ENCODE peak calls at places on chromosome 19, in seven cellular contexts. One of them, this sample, is unnamed.
A peak's percentile ranks its signal among the peaks of the same experiment; 100 is the strongest.

GRCh38 chr19:18416778-18417249 is 2.4 kb upstream of the SSBP4 start:
- DNase-seq in body of pancreas: peak; percentile 77
- DNase-seq in Panc1: no peak
- DNase-seq in psoas muscle: peak; percentile 90
- DNase-seq in dorsolateral prefrontal cortex: peak; percentile 75
- DNase-seq in heart left ventricle: peak; percentile 95
- DNase-seq in fibroblast of lung: peak; percentile 85
- DNase-seq in this sample: peak; percentile 94

GRCh38 chr19:29771708-29772415 is 39.9 kb upstream of the CCNE1 start:
- DNase-seq in Panc1: peak; percentile 28
- DNase-seq in body of pancreas: peak; percentile 58
- DNase-seq in psoas muscle: peak; percentile 34
- DNase-seq in fibroblast of lung: peak; percentile 45
- DNase-seq in heart left ventricle: peak; percentile 39
- DNase-seq in dorsolateral prefrontal cortex: no peak
- DNase-seq in this sample: peak; percentile 28

GRCh38 chr19:10095948-10096614 is 6.4 kb downstream of the ANGPTL6 start:
- DNase-seq in fibroblast of lung: peak; percentile 89
- DNase-seq in dorsolateral prefrontal cortex: peak; percentile 87
- DNase-seq in Panc1: no peak
- DNase-seq in psoas muscle: peak; percentile 90
- DNase-seq in body of pancreas: peak; percentile 91
- DNase-seq in heart left ventricle: peak; percentile 90
- DNase-seq in this sample: peak; percentile 86

GRCh38 chr19:1718382-1719315 is 34.7 kb upstream of the ONECUT3 start:
- DNase-seq in fibroblast of lung: no peak
- DNase-seq in Panc1: no peak
- DNase-seq in dorsolateral prefrontal cortex: no peak
- DNase-seq in body of pancreas: no peak
- DNase-seq in heart left ventricle: no peak
- DNase-seq in psoas muscle: no peak
- DNase-seq in this sample: no peak

GRCh38 chr19:31545766-31546165 is 196.5 kb upstream of the TSHZ3 start:
- DNase-seq in dorsolateral prefrontal cortex: no peak
- DNase-seq in fibroblast of lung: no peak
- DNase-seq in psoas muscle: no peak
- DNase-seq in Panc1: no peak
- DNase-seq in body of pancreas: no peak
- DNase-seq in heart left ventricle: peak; percentile 2
- DNase-seq in this sample: no peak

GRCh38 chr19:35216833-35217707 is 11.5 kb downstream of the FAM187B start:
- DNase-seq in dorsolateral prefrontal cortex: no peak
- DNase-seq in Panc1: no peak
- DNase-seq in psoas muscle: no peak
- DNase-seq in fibroblast of lung: no peak
- DNase-seq in body of pancreas: peak; percentile 22
- DNase-seq in heart left ventricle: peak; percentile 37
- DNase-seq in this sample: no peak

GRCh38 chr19:38304866-38305429 is 897 bp downstream of the C19orf33 start:
- DNase-seq in body of pancreas: peak; percentile 84
- DNase-seq in psoas muscle: no peak
- DNase-seq in dorsolateral prefrontal cortex: no peak
- DNase-seq in heart left ventricle: peak; percentile 43
- DNase-seq in Panc1: peak; percentile 90
- DNase-seq in fibroblast of lung: no peak
- DNase-seq in this sample: peak; percentile 55

GRCh38 chr19:2631213-2631821 is 71.2 kb downstream of the GNG7 start:
- DNase-seq in heart left ventricle: no peak
- DNase-seq in body of pancreas: no peak
- DNase-seq in psoas muscle: no peak
- DNase-seq in Panc1: no peak
- DNase-seq in dorsolateral prefrontal cortex: no peak
- DNase-seq in fibroblast of lung: peak; percentile 48
- DNase-seq in this sample: no peak

GRCh38 chr19:5062799-5063198 is 93.9 kb downstream of the KDM4B start:
- DNase-seq in psoas muscle: no peak
- DNase-seq in Panc1: no peak
- DNase-seq in heart left ventricle: no peak
- DNase-seq in body of pancreas: no peak
- DNase-seq in fibroblast of lung: no peak
- DNase-seq in dorsolateral prefrontal cortex: no peak
- DNase-seq in this sample: no peak

GRCh38 chr19:1363599-1363998 is 20.1 kb upstream of the NDUFS7 start:
- DNase-seq in heart left ventricle: no peak
- DNase-seq in dorsolateral prefrontal cortex: no peak
- DNase-seq in fibroblast of lung: no peak
- DNase-seq in Panc1: no peak
- DNase-seq in psoas muscle: no peak
- DNase-seq in body of pancreas: no peak
- DNase-seq in this sample: no peak

GRCh38 chr19:15091918-15092753 is 10.1 kb downstream of the OR1I1 start:
- DNase-seq in Panc1: no peak
- DNase-seq in psoas muscle: no peak
- DNase-seq in heart left ventricle: no peak
- DNase-seq in fibroblast of lung: peak; percentile 77
- DNase-seq in dorsolateral prefrontal cortex: no peak
- DNase-seq in body of pancreas: peak; percentile 61
- DNase-seq in this sample: no peak

GRCh38 chr19:29858000-29858596 is 46.3 kb downstream of the CCNE1 start:
- DNase-seq in dorsolateral prefrontal cortex: no peak
- DNase-seq in Panc1: no peak
- DNase-seq in psoas muscle: no peak
- DNase-seq in body of pancreas: peak; percentile 53
- DNase-seq in heart left ventricle: no peak
- DNase-seq in fibroblast of lung: no peak
- DNase-seq in this sample: no peak

GRCh38 chr19:10230155-10230903 is 802 bp downstream of the S1PR2 start:
- DNase-seq in dorsolateral prefrontal cortex: no peak
- DNase-seq in psoas muscle: peak; percentile 56
- DNase-seq in heart left ventricle: peak; percentile 60
- DNase-seq in fibroblast of lung: peak; percentile 66
- DNase-seq in Panc1: no peak
- DNase-seq in body of pancreas: peak; percentile 41
- DNase-seq in this sample: peak; percentile 55

GRCh38 chr19:22472180-22472637 is 50.1 kb upstream of the ZNF98 start:
- DNase-seq in psoas muscle: no peak
- DNase-seq in Panc1: no peak
- DNase-seq in dorsolateral prefrontal cortex: no peak
- DNase-seq in body of pancreas: no peak
- DNase-seq in fibroblast of lung: no peak
- DNase-seq in heart left ventricle: no peak
- DNase-seq in this sample: no peak

GRCh38 chr19:13120817-13121216 is 2.8 kb downstream of the NACC1 start:
- DNase-seq in Panc1: no peak
- DNase-seq in body of pancreas: no peak
- DNase-seq in dorsolateral prefrontal cortex: no peak
- DNase-seq in heart left ventricle: no peak
- DNase-seq in psoas muscle: no peak
- DNase-seq in fibroblast of lung: peak; percentile 19
- DNase-seq in this sample: no peak

GRCh38 chr19:11248852-11249251 is 9.4 kb downstream of the ANGPTL8 start:
- DNase-seq in fibroblast of lung: no peak
- DNase-seq in body of pancreas: no peak
- DNase-seq in Panc1: no peak
- DNase-seq in psoas muscle: no peak
- DNase-seq in heart left ventricle: no peak
- DNase-seq in dorsolateral prefrontal cortex: no peak
- DNase-seq in this sample: no peak

GRCh38 chr19:11252665-11253355 is 9.5 kb downstream of the DOCK6 start:
- DNase-seq in dorsolateral prefrontal cortex: no peak
- DNase-seq in Panc1: no peak
- DNase-seq in heart left ventricle: peak; percentile 58
- DNase-seq in fibroblast of lung: no peak
- DNase-seq in psoas muscle: no peak
- DNase-seq in body of pancreas: no peak
- DNase-seq in this sample: no peak

GRCh38 chr19:11251650-11252314 is 10.5 kb downstream of the DOCK6 start:
- DNase-seq in dorsolateral prefrontal cortex: no peak
- DNase-seq in psoas muscle: no peak
- DNase-seq in Panc1: no peak
- DNase-seq in fibroblast of lung: no peak
- DNase-seq in heart left ventricle: peak; percentile 55
- DNase-seq in body of pancreas: no peak
- DNase-seq in this sample: no peak

GRCh38 chr19:11247934-11248333 is 8.5 kb downstream of the ANGPTL8 start:
- DNase-seq in dorsolateral prefrontal cortex: no peak
- DNase-seq in heart left ventricle: no peak
- DNase-seq in body of pancreas: no peak
- DNase-seq in psoas muscle: no peak
- DNase-seq in Panc1: no peak
- DNase-seq in fibroblast of lung: no peak
- DNase-seq in this sample: no peak

GRCh38 chr19:11251217-11251616 is 11.1 kb downstream of the DOCK6 start:
- DNase-seq in heart left ventricle: no peak
- DNase-seq in dorsolateral prefrontal cortex: no peak
- DNase-seq in Panc1: no peak
- DNase-seq in psoas muscle: no peak
- DNase-seq in fibroblast of lung: no peak
- DNase-seq in body of pancreas: no peak
- DNase-seq in this sample: no peak
- TF ChIP-seq CTCF in heart left ventricle: no peak
- TF ChIP-seq CTCF in dorsolateral prefrontal cortex: no peak
- TF ChIP-seq CTCF in Panc1: no peak
- TF ChIP-seq CTCF in psoas muscle: no peak
- TF ChIP-seq CTCF in fibroblast of lung: no peak
- TF ChIP-seq CTCF in body of pancreas: no peak
- TF ChIP-seq CTCF in this sample: no peak

DNA sequence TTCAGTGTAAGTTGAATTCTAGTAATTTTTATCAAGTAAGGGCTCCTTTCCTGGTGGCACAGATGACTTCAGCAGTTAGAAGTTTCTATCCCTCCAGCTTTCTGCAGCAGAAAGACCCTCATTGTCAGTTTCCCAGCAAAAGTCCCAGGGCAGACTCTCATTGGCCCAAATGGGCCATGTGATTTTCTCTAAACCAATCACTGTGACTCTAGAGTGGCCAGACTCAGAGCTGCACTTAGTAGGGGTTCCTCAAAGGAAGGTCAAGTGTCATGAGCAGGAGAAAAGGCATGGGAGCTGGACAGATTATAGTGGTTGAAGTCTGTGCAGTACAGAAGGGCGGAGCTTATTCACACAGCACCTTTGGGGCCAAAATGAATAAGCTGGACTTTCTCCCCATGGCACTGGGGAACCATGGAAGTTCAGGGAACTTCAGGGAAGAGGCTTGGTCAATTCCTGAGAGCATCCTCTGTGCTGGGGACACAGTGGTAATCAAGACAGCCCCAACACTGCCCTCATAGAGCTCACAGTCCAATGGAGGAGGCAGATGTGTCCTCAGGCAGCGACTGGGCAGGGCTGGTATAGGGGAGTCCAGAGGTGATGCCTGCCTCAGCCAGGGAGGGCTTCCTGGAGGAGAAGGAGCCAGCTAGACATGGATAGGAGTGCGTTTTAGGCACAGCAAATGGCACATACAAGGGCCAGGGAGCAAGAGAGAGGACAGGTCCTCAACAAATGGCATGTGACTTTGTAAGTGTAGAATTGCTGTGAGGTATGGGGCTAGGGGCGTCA is 18.3 kb downstream of the CKM start:
- DNase-seq in body of pancreas: no peak
- DNase-seq in psoas muscle: no peak
- DNase-seq in heart left ventricle: no peak
- DNase-seq in dorsolateral prefrontal cortex: no peak
- DNase-seq in fibroblast of lung: no peak
- DNase-seq in Panc1: no peak
- DNase-seq in this sample: no peak
- H3K27me3 ChIP-seq in body of pancreas: no peaks in the 10 kb centered on the region
- H3K27me3 ChIP-seq in psoas muscle: no peaks in the 10 kb centered on the region
- H3K27me3 ChIP-seq in heart left ventricle: no peaks in the 10 kb centered on the region
- H3K27me3 ChIP-seq in dorsolateral prefrontal cortex: no peaks in the 10 kb centered on the region
- H3K27me3 ChIP-seq in fibroblast of lung: no peaks in the 10 kb centered on the region
- H3K27me3 ChIP-seq in Panc1: no peaks in the 10 kb centered on the region
- H3K27me3 ChIP-seq in this sample: no peaks in the 10 kb centered on the region

DNA sequence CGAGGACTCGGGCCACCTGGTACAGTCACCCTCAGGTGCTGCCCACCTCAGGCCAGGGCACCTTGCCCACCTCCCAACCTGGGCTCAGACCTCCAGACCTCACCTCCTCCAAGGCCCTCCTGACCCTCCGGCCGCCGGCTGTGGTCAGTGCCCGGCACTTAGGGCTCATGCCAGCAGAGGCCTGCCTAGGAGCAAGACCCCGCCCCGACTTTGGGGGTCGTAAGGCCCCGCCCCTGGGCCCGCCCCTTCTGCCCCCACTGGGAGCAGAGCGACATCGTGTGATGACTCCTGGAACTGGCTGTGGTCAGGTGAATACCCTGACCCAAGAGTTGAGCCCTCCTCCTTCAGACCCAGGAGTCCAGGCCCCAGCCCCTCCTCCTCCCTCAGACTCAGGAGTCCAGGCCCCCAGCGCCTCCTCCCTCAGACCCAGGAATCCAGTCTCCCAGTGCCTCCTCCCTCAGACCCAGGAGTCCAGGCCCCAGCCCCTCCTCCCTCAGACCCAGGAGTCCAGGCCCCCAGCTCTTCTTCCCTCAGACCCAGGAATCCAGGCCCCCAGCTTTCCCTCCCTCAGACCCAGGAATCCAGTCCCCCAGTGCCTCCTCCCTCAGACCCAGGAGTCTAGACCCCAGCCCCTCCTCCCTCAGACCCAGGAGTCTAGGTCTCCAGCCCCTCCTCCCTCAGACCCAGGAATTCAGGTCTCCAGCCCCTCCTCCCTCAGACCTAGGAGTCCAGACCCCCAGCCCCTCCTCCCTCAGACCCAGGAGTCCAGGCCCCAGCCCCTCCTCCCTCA is at the start of gene SBK2:
- DNase-seq in body of pancreas: no peak
- DNase-seq in psoas muscle: no peak
- DNase-seq in fibroblast of lung: no peak
- DNase-seq in heart left ventricle: no peak
- DNase-seq in Panc1: no peak
- DNase-seq in dorsolateral prefrontal cortex: no peak
- DNase-seq in this sample: no peak
- TF ChIP-seq CTCF in body of pancreas: no peak
- TF ChIP-seq CTCF in psoas muscle: peak; percentile 16
- TF ChIP-seq CTCF in fibroblast of lung: peak; percentile 15
- TF ChIP-seq CTCF in heart left ventricle: no peak
- TF ChIP-seq CTCF in Panc1: no peak
- TF ChIP-seq CTCF in dorsolateral prefrontal cortex: no peak
- TF ChIP-seq CTCF in this sample: peak; percentile 51

GRCh38 chr19:41971363-41971762 is 12.2 kb upstream of the RABAC1 start:
- DNase-seq in fibroblast of lung: no peak
- DNase-seq in body of pancreas: no peak
- DNase-seq in Panc1: no peak
- DNase-seq in heart left ventricle: no peak
- DNase-seq in dorsolateral prefrontal cortex: no peak
- DNase-seq in psoas muscle: no peak
- DNase-seq in this sample: no peak

GRCh38 chr19:41968751-41969150 is 9.6 kb upstream of the RABAC1 start:
- DNase-seq in Panc1: no peak
- DNase-seq in dorsolateral prefrontal cortex: no peak
- DNase-seq in heart left ventricle: no peak
- DNase-seq in psoas muscle: no peak
- DNase-seq in body of pancreas: no peak
- DNase-seq in fibroblast of lung: no peak
- DNase-seq in this sample: no peak

GRCh38 chr19:41969196-41969595 is 10.1 kb upstream of the RABAC1 start:
- DNase-seq in Panc1: no peak
- DNase-seq in body of pancreas: no peak
- DNase-seq in fibroblast of lung: no peak
- DNase-seq in dorsolateral prefrontal cortex: no peak
- DNase-seq in psoas muscle: no peak
- DNase-seq in heart left ventricle: no peak
- DNase-seq in this sample: no peak

GRCh38 chr19:41967056-41967783 is 8.1 kb upstream of the RABAC1 start:
- DNase-seq in body of pancreas: no peak
- DNase-seq in heart left ventricle: no peak
- DNase-seq in fibroblast of lung: no peak
- DNase-seq in Panc1: no peak
- DNase-seq in dorsolateral prefrontal cortex: no peak
- DNase-seq in psoas muscle: no peak
- DNase-seq in this sample: no peak

GRCh38 chr19:41969772-41970458 is 10.8 kb upstream of the RABAC1 start:
- DNase-seq in fibroblast of lung: no peak
- DNase-seq in heart left ventricle: no peak
- DNase-seq in psoas muscle: no peak
- DNase-seq in dorsolateral prefrontal cortex: no peak
- DNase-seq in Panc1: no peak
- DNase-seq in body of pancreas: no peak
- DNase-seq in this sample: no peak
- H3K27me3 ChIP-seq in fibroblast of lung: peaks cover 6% of the 10 kb centered on the region
- H3K27me3 ChIP-seq in heart left ventricle: no peaks in the 10 kb centered on the region
- H3K27me3 ChIP-seq in psoas muscle: peaks cover 19% of the 10 kb centered on the region
- H3K27me3 ChIP-seq in dorsolateral prefrontal cortex: no peaks in the 10 kb centered on the region
- H3K27me3 ChIP-seq in Panc1: no peaks in the 10 kb centered on the region
- H3K27me3 ChIP-seq in body of pancreas: no peaks in the 10 kb centered on the region
- H3K27me3 ChIP-seq in this sample: peaks cover 19% of the 10 kb centered on the region

This sample was measured in left ventricle myocardium inferior.